ENCODE peak calls at places on chromosomes 3 and 15, in six cellular contexts. J is tibial nerve, O is mesenchymal stem cell, I is body of pancreas, Q is H1, F is PC-9. W is an unnamed sample. For H3K4me1, the result is how much of the 10 kb centered on the place peaks cover.

GRCh38 chr15:79433610-79434009 is 1.5 kb downstream of the MINAR1 start:
- DNase-seq in Q (no peak), F (no peak), I (no peak), J (no peak), O (no peak), W (no peak)

GRCh38 chr3:104941785-104942184 is 424.9 kb upstream of the ALCAM start:
- DNase-seq in Q (no peak), F (no peak), O (no peak), J (no peak), I (no peak), W (no peak)

GRCh38 chr3:155554777-155555445 is 190.0 kb downstream of the PLCH1 start:
- DNase-seq in J (no peak), F (no peak), O (no peak), Q (no peak), I (peak), W (no peak)

GRCh38 chr3:16486951-16487480 is 26.5 kb downstream of the RFTN1 start:
- DNase-seq in J (no peak), I (peak), O (no peak), F (no peak), Q (no peak), W (no peak)

GRCh38 chr3:54917172-54917571 is 10.7 kb downstream of the LRTM1 start:
- DNase-seq in J (no peak), O (no peak), F (no peak), Q (no peak), I (no peak), W (no peak)

GRCh38 chr3:31925271-31925630 is 55.8 kb downstream of the OSBPL10 start:
- DNase-seq in J (no peak), F (no peak), O (no peak), Q (no peak), I (no peak), W (no peak)

GRCh38 chr3:159856496-159857098 is 132.0 kb upstream of the IL12A start:
- DNase-seq in I (no peak), O (peak), Q (no peak), F (no peak), J (no peak), W (no peak)

GRCh38 chr3:129486057-129487035 is 42.1 kb upstream of the RHO start:
- DNase-seq in Q (no peak), F (peak), I (no peak), J (no peak), O (peak), W (no peak)

GRCh38 chr15:100880139-100880896 is 687 bp downstream of the ALDH1A3 start:
- DNase-seq in Q (no peak), J (no peak), I (no peak), O (peak), F (no peak), W (no peak)

GRCh38 chr3:87796137-87796899 is 262.5 kb downstream of the CGGBP1 start:
- DNase-seq in J (no peak), F (no peak), Q (no peak), O (no peak), I (no peak), W (no peak)

DNA sequence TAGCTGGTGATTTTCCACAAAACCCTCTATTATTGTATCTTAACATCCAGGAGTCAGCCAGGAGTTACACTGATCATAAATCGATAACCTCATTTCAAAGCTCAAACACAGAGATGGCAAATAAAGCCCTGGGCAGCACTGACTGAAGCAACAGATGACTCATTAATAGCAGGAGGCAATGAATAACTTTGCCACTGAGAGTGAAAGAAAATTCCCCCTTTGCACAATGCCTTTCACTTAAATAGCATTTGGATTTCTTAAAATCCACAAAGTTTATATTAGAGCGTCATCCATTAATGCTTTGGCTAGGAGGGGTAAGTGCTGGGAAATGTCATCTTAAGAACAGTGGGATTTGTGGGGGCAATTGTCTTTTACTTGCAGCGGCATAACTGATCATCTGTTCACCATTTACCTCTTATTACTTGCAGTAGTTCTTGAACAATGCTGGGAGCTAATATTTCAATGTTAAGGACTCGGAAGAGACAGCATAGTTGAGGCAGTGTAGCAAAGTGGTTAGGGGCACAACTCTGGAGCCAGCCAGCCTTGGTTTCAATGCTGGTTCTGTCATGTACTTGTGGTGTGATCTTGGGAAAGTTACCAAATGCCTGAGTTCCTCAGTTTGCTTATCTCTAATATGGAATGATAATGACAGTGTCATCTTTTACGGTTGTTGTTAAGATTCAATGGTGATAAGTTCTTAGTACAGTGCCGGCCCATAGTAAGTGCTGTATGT is 630.4 kb upstream of the TBL1XR1 start:
- DNase-seq in O (peak), J (no peak), Q (no peak), I (peak), F (peak), W (no peak)
- H3K4me3 ChIP-seq in O (no peak), J (no peak), Q (no peak), I (no peak), F (peak), W (no peak)

GRCh38 chr3:143428351-143428750 is 308.8 kb downstream of the CHST2 start:
- DNase-seq in Q (no peak), O (no peak), F (no peak), J (no peak), I (no peak), W (no peak)

GRCh38 chr3:143429628-143430514 is 310.3 kb downstream of the CHST2 start:
- DNase-seq in J (no peak), I (no peak), F (no peak), O (peak), Q (no peak), W (no peak)

GRCh38 chr3:143427626-143428025 is 308.1 kb downstream of the CHST2 start:
- DNase-seq in Q (no peak), F (no peak), J (no peak), I (no peak), O (no peak), W (no peak)

GRCh38 chr3:143433787-143434378 is 314.3 kb downstream of the CHST2 start:
- DNase-seq in O (no peak), I (no peak), J (no peak), Q (no peak), F (no peak), W (no peak)

DNA sequence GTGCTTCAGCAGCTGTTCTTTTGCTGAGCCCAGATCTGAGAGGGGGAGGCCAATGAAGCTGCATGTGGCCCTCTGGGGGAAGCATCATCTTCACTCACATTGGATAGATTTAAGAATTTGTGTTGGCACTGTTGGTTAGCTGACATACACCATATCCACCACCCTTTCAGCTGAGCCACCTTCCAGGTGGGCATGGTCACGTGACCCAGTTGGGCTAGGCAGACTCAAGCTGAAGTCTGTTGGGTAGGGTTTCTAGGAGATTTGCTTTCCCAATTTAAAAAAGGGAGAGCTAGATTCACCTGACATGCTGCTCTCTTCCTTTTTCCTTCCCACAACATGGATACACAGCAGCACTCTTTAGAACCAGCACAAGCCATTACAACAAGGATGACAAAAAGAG is 311.0 kb downstream of the CHST2 start:
- DNase-seq in I (no peak), F (no peak), J (no peak), Q (no peak), O (no peak), W (no peak)
- H3K4me1 ChIP-seq in I (under half), F (under half), J (under half), Q (under half), O (under half), W (under half)

DNA sequence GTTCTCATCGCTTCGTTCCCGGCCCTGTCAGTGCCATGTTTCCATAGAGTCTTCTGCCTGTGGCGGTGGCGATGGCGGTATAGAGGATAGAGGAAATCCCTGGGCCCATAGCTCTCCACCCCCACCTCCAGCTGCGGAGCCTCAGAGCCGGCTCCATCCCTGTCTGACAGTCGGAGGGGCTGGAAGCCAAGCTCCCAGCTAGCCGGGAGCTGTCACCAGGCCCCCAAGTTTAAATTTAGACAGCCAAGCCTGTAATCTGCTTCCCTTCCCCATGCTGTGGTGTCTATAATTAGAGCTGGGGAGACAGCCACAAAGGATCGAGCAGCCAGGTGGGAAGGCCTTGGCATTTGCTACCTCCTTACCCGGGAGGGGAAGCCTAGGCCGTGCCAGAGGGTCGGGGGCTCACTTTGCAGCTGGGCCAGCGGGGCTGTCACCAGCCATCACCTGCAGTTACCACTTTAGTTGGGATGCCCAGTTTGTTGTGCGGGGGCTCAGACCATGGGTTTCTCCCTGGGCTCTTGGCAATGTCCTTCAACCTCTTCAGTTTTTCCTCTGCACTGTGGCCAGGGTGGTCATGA is 56.3 kb upstream of the SEC13 start:
- DNase-seq in F (no peak), O (no peak), I (no peak), Q (no peak), J (no peak), W (no peak)
- H3K27ac ChIP-seq in F (no peak), O (no peak), I (no peak), Q (no peak), J (no peak), W (no peak)

GRCh38 chr3:173920386-173920785 is 522.8 kb downstream of the NLGN1 start:
- DNase-seq in Q (no peak), J (no peak), F (no peak), I (no peak), O (no peak), W (no peak)
- H3K4me3 ChIP-seq in Q (no peak), J (no peak), F (no peak), I (no peak), O (no peak), W (no peak)

DNA sequence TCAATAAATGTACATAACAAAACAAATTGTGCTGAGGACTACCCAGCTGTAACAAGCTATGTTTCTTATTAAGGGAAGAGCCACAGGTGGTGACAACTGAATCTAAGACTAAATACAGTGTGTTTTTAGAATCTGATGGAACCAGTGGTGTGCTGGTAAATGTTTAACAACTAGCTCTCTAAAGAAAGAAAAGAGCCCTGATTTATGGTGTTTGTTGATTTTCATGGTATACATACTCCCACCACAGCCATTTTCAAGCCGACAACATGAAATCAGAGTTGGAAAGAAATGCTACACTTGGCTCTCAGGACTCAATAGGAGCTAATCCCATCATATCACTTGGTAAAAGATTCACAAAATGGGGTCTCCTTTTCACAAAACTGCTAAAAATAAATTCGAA is 89.8 kb upstream of the FNDC3B start:
- DNase-seq in J (no peak), I (no peak), Q (no peak), F (no peak), O (no peak), W (no peak)
- H3K4me1 ChIP-seq in J (under half), I (under half), Q (under half), F (half or more), O (under half), W (under half)

GRCh38 chr3:64158334-64158733 is 66.9 kb downstream of the PRICKLE2 start:
- DNase-seq in J (no peak), O (no peak), I (peak), Q (no peak), F (no peak), W (no peak)
- H3K27ac ChIP-seq in J (no peak), O (no peak), I (no peak), Q (no peak), F (no peak), W (peak)

DNA sequence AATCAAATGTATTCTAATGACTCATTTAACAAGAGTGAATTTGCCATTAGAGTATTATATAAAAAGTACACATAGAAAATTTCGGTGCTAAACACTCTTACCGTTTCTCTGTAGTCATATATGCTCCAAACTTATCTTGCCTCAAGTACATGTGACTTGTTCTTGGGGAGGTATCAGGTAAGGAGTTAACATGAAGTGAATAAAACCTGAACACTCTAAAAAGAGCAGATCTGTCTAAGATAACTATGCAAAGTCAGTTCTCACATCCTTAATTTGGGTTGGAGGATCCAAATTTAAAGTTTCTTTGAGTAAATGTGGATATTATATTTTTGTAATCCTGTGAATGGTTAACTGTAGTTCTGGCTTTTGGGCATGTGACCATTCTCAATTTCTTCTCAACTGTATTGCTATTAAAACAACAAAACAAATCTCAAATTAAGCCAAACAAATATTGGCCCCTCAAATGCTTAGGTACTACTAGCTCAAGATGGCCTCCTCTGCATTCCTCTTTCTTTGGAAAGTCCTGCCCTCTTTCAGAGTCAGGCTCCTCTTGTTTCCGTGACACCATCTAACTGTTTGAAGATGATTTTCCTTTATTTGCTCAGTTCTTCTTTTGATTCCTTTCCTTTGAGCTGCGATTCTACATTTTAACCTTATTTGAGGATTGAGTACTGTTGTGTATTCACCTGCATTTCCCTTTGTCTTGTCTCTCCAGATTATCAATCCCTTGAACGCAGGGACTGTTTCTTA is 4.2 kb downstream of the EDEM1 start:
- DNase-seq in J (no peak), I (no peak), F (no peak), O (no peak), Q (no peak), W (no peak)
- H3K4me3 ChIP-seq in J (no peak), I (no peak), F (no peak), O (no peak), Q (no peak), W (no peak)

GRCh38 chr15:75696854-75697259 is 15.8 kb downstream of the CSPG4 start:
- DNase-seq in O (no peak), J (no peak), I (no peak), Q (no peak), F (no peak), W (no peak)
- H3K4me1 ChIP-seq in O (under half), J (half or more), I (under half), Q (under half), F (under half), W (half or more)

GRCh38 chr3:120425877-120426276 is 24.9 kb downstream of the FSTL1 start:
- DNase-seq in I (peak), O (peak), F (peak), Q (no peak), J (no peak), W (no peak)

GRCh38 chr3:120428904-120429303 is 21.9 kb downstream of the FSTL1 start:
- DNase-seq in J (no peak), Q (no peak), O (no peak), F (no peak), I (no peak), W (no peak)

GRCh38 chr3:120425196-120425595 is 25.6 kb downstream of the FSTL1 start:
- DNase-seq in I (no peak), J (no peak), Q (no peak), O (no peak), F (no peak), W (no peak)

GRCh38 chr3:120424506-120424905 is 26.3 kb downstream of the FSTL1 start:
- DNase-seq in F (no peak), O (no peak), I (no peak), J (no peak), Q (no peak), W (no peak)

GRCh38 chr3:120427201-120427600 is 23.6 kb downstream of the FSTL1 start:
- DNase-seq in J (no peak), Q (no peak), O (no peak), I (no peak), F (no peak), W (no peak)
- H3K27ac ChIP-seq in J (peak), Q (no peak), O (no peak), I (no peak), F (no peak), W (peak)

GRCh38 chr3:175672119-175672689 is 813.1 kb downstream of the NAALADL2 start:
- DNase-seq in I (no peak), O (peak), Q (no peak), F (no peak), J (no peak), W (no peak)
- H3K4me3 ChIP-seq in I (no peak), O (no peak), Q (no peak), F (no peak), J (peak), W (peak)

W was measured in esophagus squamous epithelium.